ENCODE peak calls at places on chromosomes 16 and 17, in six cellular contexts. X is HEK293T, U is activated T-cell treated with anti-CD3 and anti-CD28 coated beads for 1 hour, I is AML-193, Z is AG04450, H is NCI-H1417. D is an unnamed sample.

GRCh38 chr17:59165933-59166342 is 10.4 kb downstream of the PRR11 start:
- DNase-seq in U (peak; percentile 16), Z (no peak), X (peak; percentile 63), H (peak; percentile 27), I (peak; percentile 66), D (peak; percentile 12)

GRCh38 chr16:83513006-83513755 is 294.6 kb upstream of the HSBP1 start:
- DNase-seq in H (no peak), Z (no peak), I (no peak), U (no peak), X (no peak), D (no peak)

GRCh38 chr16:28001184-28001583 is 62.3 kb downstream of the GSG1L start:
- DNase-seq in X (no peak), Z (no peak), H (no peak), U (no peak), I (no peak), D (no peak)

GRCh38 chr16:21997693-21998480 is 3.0 kb downstream of the PDZD9 start:
- DNase-seq in X (no peak), H (peak; percentile 20), I (no peak), U (no peak), Z (no peak), D (no peak)

GRCh38 chr16:70378869-70379493 is 32.3 kb downstream of the DDX19A start:
- DNase-seq in H (no peak), U (no peak), I (no peak), X (no peak), Z (no peak), D (no peak)

GRCh38 chr17:39143552-39144093 is 7.8 kb downstream of the PLXDC1 start:
- DNase-seq in Z (no peak), U (no peak), X (no peak), H (no peak), I (no peak), D (no peak)

GRCh38 chr17:60720763-60721531 is 43.3 kb downstream of the BCAS3 start:
- DNase-seq in U (no peak), X (peak; percentile 60), Z (peak; percentile 55), I (peak; percentile 72), H (peak; percentile 79), D (peak; percentile 51)

GRCh38 chr16:14476183-14476582 is 153.9 kb downstream of the PARN start:
- DNase-seq in U (no peak), I (no peak), H (peak; percentile 3), Z (no peak), X (no peak), D (peak; percentile 19)

GRCh38 chr16:84955427-84955826 is 55.9 kb downstream of the ZDHHC7 start:
- DNase-seq in I (no peak), Z (no peak), U (no peak), X (no peak), H (no peak), D (no peak)

GRCh38 chr17:51709867-51710266 is 448.6 kb downstream of the CA10 start:
- DNase-seq in U (no peak), I (no peak), H (no peak), Z (no peak), X (no peak), D (no peak)

GRCh38 chr16:70770968-70771552 is 29.9 kb downstream of the VAC14 start:
- DNase-seq in X (peak; percentile 67), H (peak; percentile 62), Z (no peak), U (peak; percentile 46), I (peak; percentile 9), D (peak; percentile 23)

GRCh38 chr17:7354262-7354781 is 634 bp upstream of the TMEM95 start:
- DNase-seq in Z (no peak), I (no peak), X (no peak), U (no peak), H (peak; percentile 64), D (peak; percentile 28)

GRCh38 chr16:57735755-57736418 is at the start of gene KATNB1:
- DNase-seq in Z (no peak), H (peak; percentile 70), U (no peak), I (no peak), X (no peak), D (peak; percentile 15)

GRCh38 chr17:8153550-8153956 is 1.3 kb upstream of the PER1 start:
- DNase-seq in Z (peak; percentile 92), X (no peak), I (no peak), U (no peak), H (peak; percentile 8), D (peak; percentile 62)

GRCh38 chr17:65801513-65801912 is 240.1 kb upstream of the AXIN2 start:
- DNase-seq in X (no peak), H (no peak), U (no peak), Z (no peak), I (no peak), D (no peak)

GRCh38 chr17:73188011-73188410 is 4.8 kb upstream of the COG1 start:
- DNase-seq in H (no peak), X (no peak), Z (no peak), U (no peak), I (no peak), D (no peak)

GRCh38 chr16:87407511-87408112 is 15.5 kb downstream of the MAP1LC3B start:
- DNase-seq in X (no peak), I (peak; percentile 90), H (no peak), U (no peak), Z (no peak), D (no peak)

GRCh38 chr17:56257075-56257474 is 103.8 kb downstream of the ANKFN1 start:
- DNase-seq in H (no peak), X (no peak), I (no peak), Z (no peak), U (no peak), D (no peak)

GRCh38 chr17:74235040-74235581 is 21.7 kb downstream of the TTYH2 start:
- DNase-seq in H (no peak), U (no peak), Z (no peak), I (no peak), X (no peak), D (no peak)